ENCODE peak calls at places on chromosomes 13 and 19, in five cellular contexts. One of them, this sample, is unnamed.

GRCh38 chr13:32309312-32309711 is 5.9 kb downstream of the ZAR1L start:
- DNase-seq in adrenal gland: no peak
- DNase-seq in suprapubic skin: no peak
- DNase-seq in IMR-90: peak
- DNase-seq in A549: no peak
- DNase-seq in this sample: no peak

GRCh38 chr19:38812004-38812840 is 523 bp downstream of the LGALS4 start:
- DNase-seq in adrenal gland: no peak
- DNase-seq in suprapubic skin: no peak
- DNase-seq in IMR-90: no peak
- DNase-seq in A549: no peak
- DNase-seq in this sample: no peak

GRCh38 chr13:29883941-29884518 is 33.6 kb upstream of the UBL3 start:
- DNase-seq in adrenal gland: peak
- DNase-seq in suprapubic skin: no peak
- DNase-seq in IMR-90: peak
- DNase-seq in A549: no peak
- DNase-seq in this sample: no peak

GRCh38 chr13:44618326-44618725 is 42.2 kb upstream of the TSC22D1 start:
- DNase-seq in adrenal gland: no peak
- DNase-seq in suprapubic skin: no peak
- DNase-seq in IMR-90: peak
- DNase-seq in A549: no peak
- DNase-seq in this sample: no peak

GRCh38 chr19:30178721-30179402 is 193.3 kb upstream of the ZNF536 start:
- DNase-seq in adrenal gland: no peak
- DNase-seq in suprapubic skin: no peak
- DNase-seq in IMR-90: no peak
- DNase-seq in A549: no peak
- DNase-seq in this sample: no peak

GRCh38 chr13:46686171-46686570 is 110.8 kb downstream of the ESD start:
- DNase-seq in adrenal gland: no peak
- DNase-seq in suprapubic skin: no peak
- DNase-seq in IMR-90: no peak
- DNase-seq in A549: no peak
- DNase-seq in this sample: no peak

GRCh38 chr19:33872445-33873320 is 76.0 kb downstream of the KCTD15 start:
- DNase-seq in adrenal gland: no peak
- DNase-seq in suprapubic skin: no peak
- DNase-seq in IMR-90: no peak
- DNase-seq in A549: no peak
- DNase-seq in this sample: peak

GRCh38 chr13:45439781-45440462 is 21.7 kb upstream of the SLC25A30 start:
- DNase-seq in adrenal gland: peak
- DNase-seq in suprapubic skin: no peak
- DNase-seq in IMR-90: no peak
- DNase-seq in A549: no peak
- DNase-seq in this sample: peak

GRCh38 chr13:53405616-53406015 is 377.0 kb downstream of the OLFM4 start:
- DNase-seq in adrenal gland: no peak
- DNase-seq in suprapubic skin: no peak
- DNase-seq in IMR-90: no peak
- DNase-seq in A549: no peak
- DNase-seq in this sample: no peak

GRCh38 chr19:37692956-37693660 is 26.5 kb downstream of the ZNF607 start:
- DNase-seq in adrenal gland: no peak
- DNase-seq in suprapubic skin: no peak
- DNase-seq in IMR-90: no peak
- DNase-seq in A549: no peak
- DNase-seq in this sample: no peak

GRCh38 chr19:33241530-33242101 is 16.0 kb upstream of the SLC7A10 start:
- DNase-seq in adrenal gland: no peak
- DNase-seq in suprapubic skin: peak
- DNase-seq in IMR-90: no peak
- DNase-seq in A549: no peak
- DNase-seq in this sample: no peak

GRCh38 chr13:107124129-107124718 is 556.3 kb upstream of the ARGLU1 start:
- DNase-seq in adrenal gland: no peak
- DNase-seq in suprapubic skin: no peak
- DNase-seq in IMR-90: peak
- DNase-seq in A549: peak
- DNase-seq in this sample: no peak

GRCh38 chr19:51493776-51494175 is 7.8 kb downstream of the SIGLEC12 start:
- DNase-seq in adrenal gland: no peak
- DNase-seq in suprapubic skin: no peak
- DNase-seq in IMR-90: no peak
- DNase-seq in A549: no peak
- DNase-seq in this sample: peak

GRCh38 chr19:58572818-58573657 is at the start of gene MZF1:
- DNase-seq in adrenal gland: peak
- DNase-seq in suprapubic skin: peak
- DNase-seq in IMR-90: peak
- DNase-seq in A549: peak
- DNase-seq in this sample: peak

GRCh38 chr19:56765107-56765506 is 75.4 kb downstream of the PEG3 start:
- DNase-seq in adrenal gland: peak
- DNase-seq in suprapubic skin: no peak
- DNase-seq in IMR-90: no peak
- DNase-seq in A549: no peak
- DNase-seq in this sample: no peak

GRCh38 chr13:65292488-65292901 is 1937.6 kb downstream of the PCDH9 start:
- DNase-seq in adrenal gland: no peak
- DNase-seq in suprapubic skin: no peak
- DNase-seq in IMR-90: peak
- DNase-seq in A549: no peak
- DNase-seq in this sample: no peak

GRCh38 chr13:49342404-49342803 is 94.7 kb downstream of the CDADC1 start:
- DNase-seq in adrenal gland: no peak
- DNase-seq in suprapubic skin: no peak
- DNase-seq in IMR-90: no peak
- DNase-seq in A549: no peak
- DNase-seq in this sample: no peak

GRCh38 chr19:50896591-50897190 is 14.5 kb downstream of the KLK4 start:
- DNase-seq in adrenal gland: peak
- DNase-seq in suprapubic skin: no peak
- DNase-seq in IMR-90: peak
- DNase-seq in A549: no peak
- DNase-seq in this sample: peak

GRCh38 chr19:31500540-31500830 is 151.2 kb upstream of the TSHZ3 start:
- DNase-seq in adrenal gland: no peak
- DNase-seq in suprapubic skin: peak
- DNase-seq in IMR-90: no peak
- DNase-seq in A549: no peak
- DNase-seq in this sample: peak

GRCh38 chr13:94236876-94237275 is 242.6 kb downstream of the DCT start:
- DNase-seq in adrenal gland: no peak
- DNase-seq in suprapubic skin: no peak
- DNase-seq in IMR-90: no peak
- DNase-seq in A549: no peak
- DNase-seq in this sample: no peak

GRCh38 chr13:25881946-25882574 is 169.8 kb downstream of the SHISA2 start:
- DNase-seq in adrenal gland: no peak
- DNase-seq in suprapubic skin: no peak
- DNase-seq in IMR-90: no peak
- DNase-seq in A549: no peak
- DNase-seq in this sample: no peak

GRCh38 chr13:50401721-50402510 is 386.7 kb downstream of the KCNRG start:
- DNase-seq in adrenal gland: no peak
- DNase-seq in suprapubic skin: no peak
- DNase-seq in IMR-90: peak
- DNase-seq in A549: no peak
- DNase-seq in this sample: no peak

GRCh38 chr13:113837554-113838355 is 26.1 kb downstream of the GAS6 start:
- DNase-seq in adrenal gland: peak
- DNase-seq in suprapubic skin: peak
- DNase-seq in IMR-90: peak
- DNase-seq in A549: peak
- DNase-seq in this sample: peak

GRCh38 chr19:11453468-11454341 is 18.3 kb downstream of the PRKCSH start:
- DNase-seq in adrenal gland: no peak
- DNase-seq in suprapubic skin: no peak
- DNase-seq in IMR-90: no peak
- DNase-seq in A549: no peak
- DNase-seq in this sample: no peak

GRCh38 chr13:28100149-28101121 is at the start of gene FLT3:
- DNase-seq in adrenal gland: no peak
- DNase-seq in suprapubic skin: no peak
- DNase-seq in IMR-90: peak
- DNase-seq in A549: peak
- DNase-seq in this sample: peak

GRCh38 chr19:34837262-34837661 is 64.2 kb upstream of the ZNF599 start:
- DNase-seq in adrenal gland: peak
- DNase-seq in suprapubic skin: no peak
- DNase-seq in IMR-90: no peak
- DNase-seq in A549: no peak
- DNase-seq in this sample: no peak

GRCh38 chr19:13850910-13851753 is 25.8 kb upstream of the NANOS3 start:
- DNase-seq in adrenal gland: peak
- DNase-seq in suprapubic skin: peak
- DNase-seq in IMR-90: peak
- DNase-seq in A549: no peak
- DNase-seq in this sample: peak

GRCh38 chr19:39557791-39558622 is 18.0 kb upstream of the EID2 start:
- DNase-seq in adrenal gland: no peak
- DNase-seq in suprapubic skin: no peak
- DNase-seq in IMR-90: peak
- DNase-seq in A549: no peak
- DNase-seq in this sample: no peak

GRCh38 chr19:23305555-23305954 is 55.4 kb upstream of the ZNF724 start:
- DNase-seq in adrenal gland: no peak
- DNase-seq in suprapubic skin: no peak
- DNase-seq in IMR-90: no peak
- DNase-seq in A549: no peak
- DNase-seq in this sample: no peak

DNA sequence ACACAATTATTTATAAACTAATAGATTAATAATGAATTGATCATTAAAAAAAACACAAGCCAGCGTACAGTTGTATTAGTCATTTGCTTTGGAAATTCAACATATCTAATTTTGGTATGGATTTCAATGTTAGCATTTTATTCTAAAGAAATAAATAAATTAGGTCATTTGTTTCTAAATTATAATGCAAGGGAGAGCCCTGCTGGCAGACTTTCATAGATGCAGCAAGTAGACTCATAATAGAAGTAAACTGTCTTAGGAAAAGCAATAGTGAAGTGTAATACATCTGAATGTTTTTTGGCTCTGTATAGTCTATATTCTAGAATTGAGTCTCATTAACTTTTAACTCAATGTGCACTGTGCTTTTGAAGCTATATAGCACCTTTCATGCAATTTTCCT is 982.4 kb upstream of the MIR17HG start:
- DNase-seq in adrenal gland: no peak
- DNase-seq in suprapubic skin: no peak
- DNase-seq in IMR-90: no peak
- DNase-seq in A549: no peak
- DNase-seq in this sample: no peak
- TF ChIP-seq CTCF in adrenal gland: peak
- TF ChIP-seq CTCF in suprapubic skin: no peak
- TF ChIP-seq CTCF in IMR-90: no peak
- TF ChIP-seq CTCF in A549: peak
- TF ChIP-seq CTCF in this sample: no peak

GRCh38 chr13:101262306-101262705 is 154.0 kb downstream of the NALCN start:
- DNase-seq in adrenal gland: no peak
- DNase-seq in suprapubic skin: no peak
- DNase-seq in IMR-90: no peak
- DNase-seq in A549: no peak
- DNase-seq in this sample: no peak

GRCh38 chr13:101258509-101258908 is 157.8 kb downstream of the NALCN start:
- DNase-seq in adrenal gland: no peak
- DNase-seq in suprapubic skin: no peak
- DNase-seq in IMR-90: no peak
- DNase-seq in A549: no peak
- DNase-seq in this sample: no peak

GRCh38 chr13:101258071-101258470 is 158.2 kb downstream of the NALCN start:
- DNase-seq in adrenal gland: no peak
- DNase-seq in suprapubic skin: no peak
- DNase-seq in IMR-90: peak
- DNase-seq in A549: peak
- DNase-seq in this sample: no peak
- TF ChIP-seq POLR2A in adrenal gland: no peak
- TF ChIP-seq POLR2A in suprapubic skin: no peak
- TF ChIP-seq POLR2A in IMR-90: no peak
- TF ChIP-seq POLR2A in A549: no peak
- TF ChIP-seq POLR2A in this sample: no peak

GRCh38 chr13:102879793-102880499 is 34.1 kb downstream of the ERCC5 start:
- DNase-seq in adrenal gland: no peak
- DNase-seq in suprapubic skin: no peak
- DNase-seq in IMR-90: no peak
- DNase-seq in A549: no peak
- DNase-seq in this sample: no peak
- H3K4me3 ChIP-seq in adrenal gland: no peak
- H3K4me3 ChIP-seq in suprapubic skin: no peak
- H3K4me3 ChIP-seq in IMR-90: no peak
- H3K4me3 ChIP-seq in A549: no peak
- H3K4me3 ChIP-seq in this sample: no peak

DNA sequence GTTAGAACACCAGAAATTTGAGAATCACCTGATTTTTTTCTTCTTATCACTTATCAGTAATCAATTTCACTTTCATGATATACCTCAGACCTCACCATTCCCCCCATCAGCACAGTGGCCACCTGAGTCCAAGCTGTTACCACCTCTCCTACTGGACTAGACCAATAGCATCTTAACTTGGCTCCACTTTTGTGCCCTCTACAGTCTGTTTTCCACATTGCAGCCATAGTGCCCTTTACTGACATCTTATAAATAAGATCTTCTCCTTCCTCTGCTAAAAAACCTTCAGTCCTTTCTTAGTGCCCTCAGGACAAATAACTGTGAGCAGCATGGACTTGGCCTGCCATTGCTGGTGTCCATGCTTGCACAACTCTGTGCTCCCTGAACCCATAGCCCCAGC is 380.7 kb downstream of the LMO7 start:
- DNase-seq in adrenal gland: peak
- DNase-seq in suprapubic skin: no peak
- DNase-seq in IMR-90: peak
- DNase-seq in A549: no peak
- DNase-seq in this sample: no peak
- TF ChIP-seq CTCF in adrenal gland: peak
- TF ChIP-seq CTCF in suprapubic skin: no peak
- TF ChIP-seq CTCF in IMR-90: peak
- TF ChIP-seq CTCF in A549: peak
- TF ChIP-seq CTCF in this sample: no peak

DNA sequence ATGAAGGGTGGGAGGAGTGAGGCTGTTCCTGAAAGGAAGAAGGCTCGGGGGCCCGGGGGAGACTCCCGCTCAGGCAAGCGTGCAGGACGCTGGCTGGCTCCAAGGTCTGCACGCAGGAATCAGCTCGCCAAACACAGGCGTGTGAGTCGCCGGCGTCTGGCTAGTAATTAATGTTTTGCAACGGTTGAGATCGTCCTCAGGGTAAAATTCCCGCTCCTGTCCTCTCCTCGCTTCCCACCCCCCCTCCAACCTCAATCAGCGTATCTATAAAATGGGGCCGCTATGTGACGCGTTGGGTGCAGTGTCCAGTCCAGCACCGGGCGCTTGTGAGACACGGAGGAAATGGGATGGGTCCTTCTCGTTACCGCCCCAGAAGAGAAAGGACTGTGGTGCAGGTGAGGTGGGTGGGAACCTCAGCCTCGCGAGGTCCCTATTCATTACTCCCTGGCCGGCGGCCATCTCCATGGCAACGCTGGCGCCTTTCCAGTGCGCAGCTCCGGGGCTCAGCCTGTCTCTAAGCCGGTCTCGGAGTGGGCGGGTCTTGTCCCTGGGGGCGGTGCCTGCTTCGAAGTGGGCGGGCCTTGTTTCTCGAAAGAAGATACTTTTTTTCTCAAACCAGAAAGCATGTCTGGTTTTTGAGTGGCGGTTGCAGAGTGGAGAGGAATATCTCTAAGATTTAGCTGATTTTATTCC is 6.5 kb upstream of the ZNF579 start:
- DNase-seq in adrenal gland: peak
- DNase-seq in suprapubic skin: peak
- DNase-seq in IMR-90: peak
- DNase-seq in A549: peak
- DNase-seq in this sample: peak
- TF ChIP-seq POLR2A in adrenal gland: no peak
- TF ChIP-seq POLR2A in suprapubic skin: no peak
- TF ChIP-seq POLR2A in IMR-90: no peak
- TF ChIP-seq POLR2A in A549: no peak
- TF ChIP-seq POLR2A in this sample: no peak

This sample was measured in lower leg skin.